ENCODE peak calls at places on chromosomes 11 and 22, in nine cellular contexts. S is heart left ventricle, E is endothelial cell of umbilical vein, G is suprapubic skin, X is testis, D is transverse colon, T is IMR-90, F is uterus, H is sigmoid colon. B is an unnamed sample.

GRCh38 chr22:39994566-39995345 is at the start of gene FAM83F:
- DNase-seq in S (no peak), E (no peak), G (no peak), X (peak; percentile 46), D (peak; percentile 74), T (no peak), F (no peak), H (no peak), B (no peak)

GRCh38 chr11:41431784-41432183 is 27.7 kb downstream of the LRRC4C start:
- DNase-seq in S (no peak), E (no peak), G (no peak), X (no peak), D (no peak), T (no peak), F (no peak), H (no peak), B (no peak)

GRCh38 chr22:31882971-31883370 is 61.4 kb upstream of the YWHAH start:
- DNase-seq in S (no peak), E (no peak), G (no peak), X (no peak), D (no peak), T (no peak), F (no peak), H (no peak), B (no peak)

GRCh38 chr11:9150944-9151343 is 59.5 kb upstream of the SCUBE2 start:
- DNase-seq in S (no peak), E (peak; percentile 44), G (no peak), X (no peak), D (no peak), T (peak; percentile 39), F (no peak), H (no peak), B (no peak)

GRCh38 chr22:23579870-23580585 is at the start of gene IGLL1:
- DNase-seq in S (no peak), E (no peak), G (no peak), X (no peak), D (no peak), T (no peak), F (no peak), H (no peak), B (no peak)

GRCh38 chr11:9004310-9004945 is 627 bp upstream of the NRIP3 start:
- DNase-seq in S (no peak), E (no peak), G (peak; percentile 73), X (peak; percentile 22), D (peak; percentile 23), T (no peak), F (peak; percentile 20), H (no peak), B (no peak)

GRCh38 chr11:118157186-118157895 is 4.7 kb upstream of the SCN4B start:
- DNase-seq in S (no peak), E (no peak), G (no peak), X (no peak), D (no peak), T (no peak), F (no peak), H (no peak), B (no peak)

GRCh38 chr11:34238533-34238932 is 119.3 kb downstream of the ABTB2 start:
- DNase-seq in S (no peak), E (no peak), G (no peak), X (no peak), D (no peak), T (no peak), F (no peak), H (no peak), B (no peak)

GRCh38 chr11:128563942-128564641 is 23.3 kb downstream of the ETS1 start:
- DNase-seq in S (no peak), E (no peak), G (no peak), X (no peak), D (no peak), T (no peak), F (no peak), H (peak; percentile 36), B (no peak)

GRCh38 chr22:32817137-32817536 is 15.6 kb downstream of the TIMP3 start:
- DNase-seq in S (no peak), E (no peak), G (no peak), X (no peak), D (no peak), T (no peak), F (no peak), H (no peak), B (no peak)

GRCh38 chr22:26656896-26657851 is at the start of gene MIAT:
- DNase-seq in S (no peak), E (no peak), G (no peak), X (no peak), D (peak; percentile 64), T (peak; percentile 24), F (no peak), H (no peak), B (no peak)

GRCh38 chr22:42396621-42397331 is 35.4 kb downstream of the NFAM1 start:
- DNase-seq in S (no peak), E (no peak), G (no peak), X (peak; percentile 29), D (peak; percentile 17), T (no peak), F (no peak), H (no peak), B (no peak)

GRCh38 chr11:60360621-60361020 is 17.7 kb upstream of the MS4A7 start:
- DNase-seq in S (no peak), E (no peak), G (no peak), X (no peak), D (no peak), T (no peak), F (no peak), H (no peak), B (no peak)

GRCh38 chr11:47060807-47061206 is 115.9 kb downstream of the ARFGAP2 start:
- DNase-seq in S (no peak), E (no peak), G (no peak), X (no peak), D (no peak), T (peak; percentile 48), F (no peak), H (no peak), B (no peak)

GRCh38 chr11:9489366-9489765 is 28.6 kb downstream of the ZNF143 start:
- DNase-seq in S (no peak), E (no peak), G (no peak), X (no peak), D (no peak), T (peak; percentile 72), F (no peak), H (no peak), B (no peak)

GRCh38 chr11:60785806-60786361 is 751 bp downstream of the MS4A10 start:
- DNase-seq in S (no peak), E (peak; percentile 34), G (peak; percentile 11), X (no peak), D (no peak), T (peak; percentile 57), F (no peak), H (peak; percentile 37), B (no peak)

GRCh38 chr11:111733655-111734088 is 32.5 kb downstream of the PPP2R1B start:
- DNase-seq in S (peak; percentile 49), E (no peak), G (peak; percentile 81), X (no peak), D (no peak), T (no peak), F (peak; percentile 37), H (peak; percentile 73), B (no peak)

DNA sequence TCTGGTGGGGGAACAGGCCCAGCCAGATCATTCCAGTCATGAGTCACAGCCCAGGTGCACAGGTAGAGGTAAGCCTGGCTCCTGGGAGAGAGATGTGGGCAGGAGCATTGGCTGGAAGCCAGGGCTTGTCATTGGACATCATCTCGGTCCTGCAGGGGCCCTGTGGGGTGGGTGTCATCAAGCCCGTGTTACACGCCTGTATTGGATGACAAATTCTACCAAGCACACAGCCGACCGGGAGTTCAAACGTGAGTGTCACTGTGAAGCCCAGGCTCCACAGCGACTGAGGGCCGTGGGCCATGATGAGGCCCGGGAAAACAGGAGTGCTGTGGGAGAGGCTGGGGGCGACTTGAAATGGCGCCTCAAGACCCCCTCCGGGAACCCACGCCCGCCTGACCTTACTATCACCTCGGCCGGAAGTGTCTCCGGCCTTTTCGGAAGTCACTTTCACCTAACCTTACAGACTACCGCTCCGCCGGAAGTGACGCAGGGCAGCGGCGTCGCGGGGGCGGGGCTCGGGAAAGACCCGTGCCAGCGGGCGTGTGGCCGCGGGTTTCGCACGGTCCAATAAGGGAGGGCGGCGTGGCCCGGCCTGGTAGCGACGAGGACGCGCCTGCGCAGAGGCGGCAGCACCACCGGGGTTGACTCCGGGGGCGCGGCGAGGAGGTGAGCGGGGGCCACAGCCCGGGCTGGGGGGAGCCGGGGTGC is at the start of gene FKBP2:
- DNase-seq in S (peak; percentile 98), E (peak; percentile 97), G (peak; percentile 98), X (peak; percentile 97), D (peak; percentile 98), T (peak; percentile 95), F (peak; percentile 95), H (peak; percentile 99), B (peak; percentile 91)
- TF ChIP-seq POLR2A in S (peak; percentile 65), E (peak; percentile 1), G (peak; percentile 61), X (no peak), D (peak; percentile 97), T (peak; percentile 84), F (peak; percentile 84), H (peak; percentile 78), B (peak; percentile 86)

DNA sequence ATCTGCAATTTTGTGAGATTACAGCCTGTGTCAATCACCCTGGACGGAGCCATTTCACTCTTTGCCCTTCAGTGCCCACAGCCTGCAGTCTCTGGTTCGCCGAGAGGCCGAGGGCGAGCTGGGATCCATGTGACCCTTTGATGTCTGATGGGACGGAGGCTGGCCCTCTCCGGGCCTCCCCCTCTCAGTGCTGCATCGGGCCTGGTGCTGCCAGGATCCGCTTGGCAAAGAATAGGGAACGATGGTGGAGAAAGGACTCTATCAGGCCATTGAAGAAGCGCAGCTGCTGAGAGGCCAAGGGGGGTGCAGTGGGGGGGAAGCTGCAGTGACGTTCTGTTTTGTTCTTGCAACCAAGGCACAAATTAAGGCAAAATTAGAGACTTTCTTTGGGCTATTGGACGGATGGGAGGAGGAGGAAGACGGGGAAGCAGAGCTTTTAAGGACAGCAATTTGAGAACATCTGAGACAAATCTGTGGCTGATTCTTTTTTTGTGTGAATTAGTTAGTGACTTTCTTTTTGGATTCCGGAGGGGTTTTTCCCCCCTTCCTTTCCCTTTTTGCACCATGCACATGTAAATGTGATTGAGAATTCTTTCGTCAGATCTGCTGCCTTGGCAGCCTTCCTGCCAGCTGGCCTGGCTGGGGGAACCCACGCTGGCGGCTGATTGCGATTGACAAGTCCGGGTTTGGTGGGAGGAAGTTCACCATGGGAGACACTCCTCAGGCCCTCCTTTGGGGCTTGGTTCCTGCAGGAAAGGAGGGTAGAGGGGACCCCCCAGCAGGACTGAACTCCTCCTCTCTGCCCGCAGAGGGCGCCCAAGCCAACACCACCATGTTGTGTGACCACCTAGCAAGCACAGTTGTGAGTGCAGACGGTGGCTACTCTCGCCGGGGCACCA is 214.5 kb downstream of the NTM start:
- DNase-seq in S (no peak), E (no peak), G (no peak), X (peak; percentile 28), D (no peak), T (no peak), F (no peak), H (no peak), B (no peak)
- TF ChIP-seq CTCF in S (no peak), E (no peak), G (no peak), X (no peak), D (no peak), T (peak; percentile 5), F (no peak), H (no peak), B (no peak)

GRCh38 chr11:74235121-74235520 is 64.0 kb downstream of the PPME1 start:
- DNase-seq in S (no peak), E (no peak), G (no peak), X (no peak), D (no peak), T (no peak), F (no peak), H (no peak), B (no peak)
- H3K27ac ChIP-seq in S (no peak overlapping the region), E (no peak overlapping the region), G (no peak overlapping the region), X (no peak overlapping the region), D (no peak overlapping the region), T (no peak overlapping the region), F (no peak overlapping the region), H (no peak overlapping the region), B (no peak overlapping the region)

GRCh38 chr11:10807629-10808552 is 835 bp downstream of the EIF4G2 start:
- DNase-seq in S (peak; percentile 87), E (peak; percentile 63), G (peak; percentile 85), X (peak; percentile 67), D (peak; percentile 61), T (peak; percentile 37), F (peak; percentile 49), H (peak; percentile 85), B (peak; percentile 16)
- TF ChIP-seq POLR2A in S (no peak), E (peak; percentile 36), G (no peak), X (no peak), D (peak; percentile 27), T (no peak), F (peak; percentile 19), H (no peak), B (no peak)